ENCODE peak calls at places on chromosomes 16 and 17, in six cellular contexts. E is ovary; I is A549; K is endothelial cell; D is colonic mucosa; F is CD8-positive, alpha-beta T cell. L is an unnamed sample.

GRCh38 chr16:49932449-49932848 is 76.5 kb upstream of the ZNF423 start:
- DNase-seq in K (no peak), F (no peak), D (no peak), E (no peak), I (no peak), L (no peak)

GRCh38 chr17:72118588-72119279 is 2.1 kb upstream of the SOX9 start:
- DNase-seq in D (peak), F (peak), I (peak), K (peak), E (no peak), L (peak)

GRCh38 chr17:72916991-72917390 is 175.5 kb downstream of the SLC39A11 start:
- DNase-seq in I (no peak), E (no peak), K (no peak), F (no peak), D (no peak), L (no peak)

GRCh38 chr17:57445051-57445450 is 188.7 kb downstream of the MSI2 start:
- DNase-seq in K (no peak), F (no peak), D (no peak), E (no peak), I (peak), L (no peak)

GRCh38 chr17:76873856-76874255 is 5.7 kb downstream of the MGAT5B start:
- DNase-seq in K (no peak), I (no peak), D (no peak), F (no peak), E (no peak), L (no peak)

GRCh38 chr17:42842286-42842685 is 2.1 kb upstream of the AOC2 start:
- DNase-seq in I (no peak), D (no peak), K (no peak), F (no peak), E (no peak), L (no peak)

GRCh38 chr17:43442711-43443110 is 41.1 kb upstream of the DHX8 start:
- DNase-seq in F (no peak), D (no peak), E (no peak), K (no peak), I (peak), L (peak)

GRCh38 chr17:79414063-79414462 is 196.8 kb downstream of the RBFOX3 start:
- DNase-seq in E (no peak), F (no peak), I (no peak), D (no peak), K (no peak), L (no peak)

GRCh38 chr16:10128397-10129258 is 53.6 kb downstream of the GRIN2A start:
- DNase-seq in D (no peak), I (no peak), E (no peak), K (no peak), F (no peak), L (no peak)

DNA sequence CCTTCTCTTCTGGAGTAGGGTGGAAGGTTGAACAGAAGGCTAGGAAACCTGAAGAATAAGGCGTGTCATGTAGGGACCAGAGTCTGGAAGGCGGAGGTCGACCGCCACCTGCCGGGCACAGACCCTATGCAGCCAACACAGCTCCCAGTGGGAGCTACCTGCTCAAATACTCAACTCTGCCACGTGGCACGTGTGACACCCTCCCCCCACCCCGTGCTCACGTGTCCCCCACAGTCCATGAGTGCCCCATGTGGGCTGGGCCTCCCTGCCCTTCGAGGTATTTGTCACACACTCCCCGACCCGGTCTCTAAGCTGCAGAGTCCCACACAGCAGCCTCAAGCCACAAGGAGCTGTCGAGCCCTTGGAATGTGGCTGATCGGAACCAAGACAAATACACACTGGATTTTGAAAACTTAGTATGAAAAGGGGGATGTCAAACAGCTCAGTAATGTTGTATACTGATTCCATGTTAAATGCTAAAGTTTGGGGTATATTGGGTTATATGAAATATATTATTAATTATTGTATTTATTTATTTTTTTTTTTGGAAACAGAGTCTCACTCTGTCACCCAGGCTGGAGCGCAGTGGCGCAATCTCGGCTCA is 11.7 kb downstream of the HID1 start:
- DNase-seq in K (peak), F (peak), D (peak), I (peak), E (no peak), L (peak)
- TF ChIP-seq CTCF in K (peak), F (no peak), D (no peak), I (peak), E (no peak), L (peak)

GRCh38 chr17:65278050-65278819 is 141.1 kb downstream of the RGS9 start:
- DNase-seq in E (peak), F (peak), I (peak), K (peak), D (peak), L (peak)
- TF ChIP-seq CTCF in E (no peak), F (peak), I (peak), K (peak), D (peak), L (peak)

DNA sequence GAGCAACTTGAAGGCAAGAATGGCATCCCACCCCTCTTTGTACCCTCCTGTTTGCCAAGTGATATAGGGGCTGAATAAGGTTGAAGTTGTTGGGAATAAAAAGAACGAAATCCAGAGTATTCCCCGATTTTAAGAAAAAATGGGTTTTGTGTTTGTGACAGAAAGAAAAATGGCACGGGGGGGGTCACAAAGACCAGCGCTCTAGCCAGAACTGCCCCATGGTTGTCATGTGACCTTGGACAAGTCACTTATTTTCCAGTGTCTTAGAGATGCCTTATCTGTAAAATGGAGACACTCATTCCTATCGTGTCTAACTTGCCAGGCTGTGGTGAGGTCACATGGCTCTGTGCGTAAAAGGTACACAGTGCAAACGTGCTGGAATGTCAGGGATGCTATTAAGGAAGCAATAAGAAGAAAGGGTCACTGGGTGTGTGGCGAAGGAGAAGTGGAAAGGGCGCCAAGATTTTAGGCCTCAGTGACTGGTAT is 1.6 kb upstream of the HEXIM1 start:
- DNase-seq in D (peak), I (peak), E (no peak), K (no peak), F (no peak), L (peak)
- TF ChIP-seq CTCF in D (no peak), I (no peak), E (no peak), K (no peak), F (no peak), L (no peak)

DNA sequence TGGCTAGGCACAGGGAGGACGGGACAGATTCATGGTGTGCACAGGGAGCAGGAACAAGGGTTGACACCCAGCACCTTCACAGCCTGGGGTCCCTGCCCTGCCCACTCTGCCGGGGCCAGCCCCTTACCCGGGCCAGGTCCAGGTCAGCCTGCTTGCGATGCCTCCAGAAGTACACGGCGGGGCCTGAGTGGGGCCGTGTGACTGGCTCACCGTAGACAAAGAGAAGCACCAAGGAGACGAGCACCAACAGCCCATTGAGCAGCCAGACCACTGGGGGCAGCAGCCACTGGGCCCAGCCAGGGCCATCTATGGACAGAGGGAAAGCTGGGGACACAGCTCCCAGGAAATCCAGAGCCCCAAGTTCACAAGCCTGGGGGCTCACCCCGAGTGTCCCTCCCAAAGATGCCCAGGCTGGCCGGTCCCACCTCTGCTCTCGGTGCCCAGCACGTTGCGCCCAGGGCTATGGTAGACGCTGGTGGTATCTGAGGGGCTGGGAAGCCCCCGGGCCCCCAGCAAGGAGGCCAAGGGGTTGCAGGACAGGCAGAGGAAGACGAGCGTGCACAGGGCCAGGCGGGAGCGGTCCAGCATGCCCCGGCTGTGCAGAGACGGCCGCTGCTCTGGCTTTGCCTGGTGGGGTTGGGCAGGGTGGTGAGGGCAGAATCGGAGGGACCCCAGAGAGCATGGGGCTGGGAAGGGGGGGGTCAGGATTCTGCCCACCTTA is 19.8 kb downstream of the SREBF1 start:
- DNase-seq in I (no peak), E (no peak), D (no peak), F (no peak), K (no peak), L (no peak)
- TF ChIP-seq CTCF in I (peak), E (no peak), D (no peak), F (no peak), K (no peak), L (no peak)

DNA sequence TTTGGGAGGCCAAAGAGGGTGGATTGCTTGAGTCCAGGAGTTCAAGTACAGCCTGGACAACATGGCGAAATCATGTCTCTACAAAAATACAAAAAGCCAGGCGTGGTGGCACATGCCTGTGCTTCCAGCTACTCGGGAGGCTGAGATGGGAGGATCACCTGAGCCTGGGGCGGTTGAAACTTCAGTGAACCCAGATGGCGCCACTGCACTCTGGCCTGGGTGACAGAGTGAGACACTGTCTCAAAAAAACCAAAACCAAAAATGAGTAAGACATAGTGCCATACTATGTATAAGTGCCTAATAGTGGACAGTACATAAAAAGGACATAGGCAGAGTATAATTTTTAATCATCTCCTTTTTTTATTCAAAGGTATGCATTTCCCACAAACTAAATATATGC is 4.0 kb downstream of the CTC1 start:
- DNase-seq in I (peak), K (no peak), F (peak), D (no peak), E (no peak), L (no peak)
- TF ChIP-seq CTCF in I (no peak), K (no peak), F (no peak), D (no peak), E (no peak), L (no peak)

DNA sequence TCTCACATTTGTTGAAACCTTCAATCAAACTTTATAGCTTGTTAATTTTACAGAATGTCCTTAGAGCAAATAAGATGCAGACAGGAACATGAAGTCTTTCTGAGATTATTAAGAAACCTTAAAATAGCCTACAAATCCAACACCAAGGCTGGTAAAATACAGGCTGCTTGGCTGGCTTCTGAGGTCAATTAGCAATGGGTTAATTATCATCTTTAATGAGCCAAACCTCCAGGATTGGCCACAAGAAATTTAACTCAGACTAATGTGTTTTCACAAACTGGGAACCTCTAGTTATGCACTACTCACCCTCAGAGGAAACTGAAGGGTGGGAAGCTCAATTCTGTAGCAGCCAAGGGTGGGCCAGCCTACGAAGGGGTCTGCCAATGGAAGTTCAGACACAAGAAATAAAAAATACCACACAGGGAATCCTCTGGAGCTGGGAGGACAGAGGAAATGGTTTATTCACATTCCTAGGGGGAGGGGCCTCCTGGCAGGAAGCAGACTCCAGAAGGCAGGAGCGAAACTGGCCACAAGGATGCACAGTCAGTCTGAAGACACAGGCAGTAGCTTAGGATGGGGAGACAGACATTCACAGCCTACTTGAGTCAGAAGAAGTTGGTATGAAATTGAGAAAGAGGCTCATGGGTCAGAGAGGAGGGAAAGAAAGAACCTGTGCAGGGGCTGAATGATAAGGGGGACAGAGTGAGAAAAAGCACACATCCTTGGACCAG is 36.1 kb downstream of the HIC1 start:
- DNase-seq in K (peak), F (no peak), D (peak), E (peak), I (peak), L (peak)
- TF ChIP-seq CTCF in K (no peak), F (no peak), D (peak), E (no peak), I (no peak), L (no peak)

GRCh38 chr17:81701288-81702071 is 1.7 kb upstream of the MRPL12 start:
- DNase-seq in K (no peak), I (no peak), D (no peak), F (no peak), E (no peak), L (no peak)

GRCh38 chr17:81703747-81704654 is 834 bp downstream of the MRPL12 start:
- DNase-seq in K (no peak), I (no peak), E (no peak), D (no peak), F (no peak), L (no peak)

GRCh38 chr17:81705518-81706231 is 2.5 kb downstream of the MRPL12 start:
- DNase-seq in K (no peak), D (no peak), I (no peak), F (no peak), E (no peak), L (no peak)

GRCh38 chr17:81700353-81701287 is 2.5 kb upstream of the MRPL12 start:
- DNase-seq in D (no peak), E (no peak), K (no peak), I (no peak), F (no peak), L (no peak)

DNA sequence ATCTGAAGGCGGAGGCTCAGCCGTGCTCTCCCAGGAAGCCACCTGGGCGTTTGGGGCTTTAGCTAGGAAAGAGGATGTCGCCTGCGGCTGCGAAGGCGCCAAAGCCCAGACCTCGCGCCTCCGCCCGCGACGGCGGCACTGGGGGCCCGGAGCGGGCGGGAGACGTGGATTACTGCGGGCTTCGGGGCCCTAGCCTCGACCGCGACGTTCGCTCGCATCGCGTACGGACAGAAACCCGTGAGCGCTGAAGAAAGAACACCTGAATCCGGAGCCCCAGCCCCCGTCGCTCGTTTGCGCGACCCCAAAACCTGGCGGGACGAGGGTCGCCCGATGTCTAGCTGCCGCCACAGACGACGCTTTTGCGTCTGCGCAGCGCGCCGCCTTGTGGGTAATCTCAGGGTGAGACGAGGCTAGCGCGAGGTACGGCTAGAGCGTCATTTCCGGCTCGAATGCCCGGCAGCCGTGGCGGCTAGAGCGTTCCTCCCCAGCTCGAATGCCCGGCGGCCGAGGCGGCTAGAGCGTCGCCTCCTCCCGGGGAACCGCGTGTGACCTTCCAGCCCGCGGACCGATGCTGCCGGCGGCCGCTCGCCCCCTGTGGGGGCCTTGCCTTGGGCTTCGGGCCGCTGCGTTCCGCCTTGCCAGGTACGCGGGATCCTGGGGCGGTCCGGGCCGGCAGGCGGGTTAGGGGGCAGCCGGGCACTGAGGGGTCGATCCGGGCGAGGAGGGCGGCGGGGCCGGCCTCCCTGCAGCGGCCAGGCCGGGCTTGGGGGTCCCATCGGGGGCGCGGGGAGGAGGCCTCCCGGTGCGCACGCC is at the start of gene MRPL12:
- DNase-seq in I (peak), K (peak), E (peak), D (peak), F (peak), L (peak)
- TF ChIP-seq CTCF in I (no peak), K (no peak), E (peak), D (no peak), F (no peak), L (no peak)

DNA sequence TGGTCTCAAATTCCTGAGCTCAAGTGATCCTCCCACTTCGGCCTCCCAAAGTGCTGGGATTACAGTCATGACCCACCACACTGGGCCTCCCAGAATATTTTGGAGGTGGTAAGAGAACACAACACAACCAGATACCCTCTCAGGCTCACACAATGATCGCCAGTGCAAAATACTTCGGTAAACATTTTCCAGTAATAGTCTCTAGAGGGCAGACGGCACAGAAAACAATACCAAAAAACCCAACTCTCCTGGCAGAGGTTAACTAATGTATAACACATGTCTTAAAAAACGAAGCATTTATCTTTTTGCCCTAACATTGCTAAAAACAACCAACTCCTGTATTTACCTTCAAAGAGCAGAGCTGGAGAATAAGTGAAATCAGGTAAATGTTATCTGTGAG is 10.5 kb downstream of the NUFIP2 start:
- DNase-seq in F (no peak), K (no peak), I (no peak), E (no peak), D (no peak), L (peak)
- TF ChIP-seq CTCF in F (no peak), K (no peak), I (peak), E (no peak), D (no peak), L (no peak)

GRCh38 chr17:48128411-48128810 is 20.8 kb downstream of the SNX11 start:
- DNase-seq in D (no peak), K (no peak), I (no peak), F (no peak), E (no peak), L (no peak)

GRCh38 chr17:48129981-48130380 is 22.4 kb downstream of the SNX11 start:
- DNase-seq in E (no peak), D (no peak), F (no peak), I (no peak), K (no peak), L (no peak)

GRCh38 chr17:48131216-48131824 is 23.8 kb downstream of the SNX11 start:
- DNase-seq in F (peak), I (peak), E (no peak), D (peak), K (peak), L (peak)

GRCh38 chr17:48134912-48135480 is 27.4 kb downstream of the SNX11 start:
- DNase-seq in E (no peak), D (no peak), F (no peak), K (no peak), I (no peak), L (no peak)

GRCh38 chr17:48132375-48132774 is 24.8 kb downstream of the SNX11 start:
- DNase-seq in E (no peak), F (no peak), I (no peak), K (no peak), D (no peak), L (no peak)
- TF ChIP-seq CTCF in E (no peak), F (no peak), I (no peak), K (no peak), D (no peak), L (no peak)

DNA sequence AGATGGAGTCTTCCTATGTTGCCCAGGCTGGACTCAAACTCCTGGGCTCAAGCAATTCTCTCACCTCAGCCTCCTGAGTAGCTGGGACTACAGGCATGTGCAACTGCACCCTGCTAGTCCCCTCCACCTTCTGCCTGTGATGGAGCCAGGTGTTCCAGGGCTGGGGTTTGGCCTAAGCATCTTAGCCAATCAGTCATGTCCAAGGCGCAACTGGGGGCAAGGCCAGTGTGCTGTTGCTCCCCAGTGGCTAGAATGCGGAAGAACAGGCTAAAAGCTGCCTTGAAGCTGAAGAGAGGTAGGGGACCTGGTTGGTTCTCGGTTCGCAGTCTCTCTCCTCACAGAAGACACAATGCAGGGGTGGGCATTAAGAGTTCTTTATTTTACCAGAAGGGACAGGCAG is 18.6 kb downstream of the FLOT2 start:
- DNase-seq in E (no peak), D (peak), K (peak), I (peak), F (no peak), L (peak)
- TF ChIP-seq CTCF in E (no peak), D (peak), K (peak), I (peak), F (no peak), L (peak)

L was measured in MCF 10A.